ENCODE peak calls at places on chromosomes 1 and 21, in nine cellular contexts. B, Z, F, M, S, L, C, K and H are unnamed samples.

GRCh38 chr1:26999440-26999987 is 6.0 kb downstream of the TRNP1 start:
- DNase-seq in B (no peak), Z (no peak), F (no peak), M (no peak), S (peak; percentile 94), L (no peak), C (peak; percentile 95), K (no peak), H (peak; percentile 88)

GRCh38 chr21:45990741-45991605 is 9.4 kb downstream of the COL6A1 start:
- DNase-seq in B (no peak), Z (peak; percentile 1), F (no peak), M (no peak), S (no peak), L (peak; percentile 11), C (no peak), K (no peak), H (peak; percentile 73)

GRCh38 chr21:42219606-42220137 is 732 bp downstream of the ABCG1 start:
- DNase-seq in B (no peak), Z (peak; percentile 16), F (no peak), M (peak; percentile 37), S (no peak), L (no peak), C (no peak), K (peak; percentile 9), H (peak; percentile 83)

GRCh38 chr1:180070286-180070685 is 84.4 kb upstream of the QSOX1 start:
- DNase-seq in B (no peak), Z (no peak), F (no peak), M (no peak), S (no peak), L (no peak), C (no peak), K (no peak), H (no peak)

GRCh38 chr1:145982010-145982723 is 14.2 kb downstream of the TXNIP start:
- DNase-seq in B (no peak), Z (no peak), F (no peak), M (no peak), S (no peak), L (no peak), C (no peak), K (no peak), H (no peak)

GRCh38 chr21:33975548-33976081 is 60.0 kb upstream of the ATP5PO start:
- DNase-seq in B (no peak), Z (peak; percentile 46), F (no peak), M (peak; percentile 88), S (no peak), L (peak; percentile 64), C (peak; percentile 92), K (peak; percentile 36), H (no peak)

GRCh38 chr1:18794561-18794960 is 64.9 kb downstream of the TAS1R2 start:
- DNase-seq in B (no peak), Z (no peak), F (no peak), M (no peak), S (no peak), L (no peak), C (no peak), K (no peak), H (no peak)

GRCh38 chr21:33908760-33909159 is 6.8 kb downstream of the ATP5PO start:
- DNase-seq in B (no peak), Z (peak; percentile 18), F (no peak), M (peak; percentile 32), S (no peak), L (no peak), C (no peak), K (no peak), H (no peak)

GRCh38 chr1:29633784-29634183 is 397.5 kb downstream of the PTPRU start:
- DNase-seq in B (no peak), Z (no peak), F (no peak), M (no peak), S (no peak), L (no peak), C (no peak), K (no peak), H (peak; percentile 37)

GRCh38 chr1:3745590-3746381 is 6.5 kb upstream of the CCDC27 start:
- DNase-seq in B (no peak), Z (no peak), F (no peak), M (no peak), S (no peak), L (no peak), C (no peak), K (no peak), H (no peak)

GRCh38 chr1:192506741-192507155 is 68.8 kb upstream of the RGS1 start:
- DNase-seq in B (no peak), Z (no peak), F (no peak), M (no peak), S (no peak), L (peak; percentile 29), C (no peak), K (no peak), H (no peak)

GRCh38 chr1:117836069-117836468 is 93.4 kb downstream of the GDAP2 start:
- DNase-seq in B (no peak), Z (no peak), F (no peak), M (no peak), S (no peak), L (no peak), C (no peak), K (no peak), H (no peak)

GRCh38 chr1:29500651-29501050 is 264.3 kb downstream of the PTPRU start:
- DNase-seq in B (no peak), Z (no peak), F (no peak), M (no peak), S (no peak), L (no peak), C (no peak), K (no peak), H (peak; percentile 57)

GRCh38 chr21:29181799-29182470 is 51.5 kb downstream of the MAP3K7CL start:
- DNase-seq in B (no peak), Z (no peak), F (no peak), M (no peak), S (peak; percentile 71), L (no peak), C (peak; percentile 90), K (no peak), H (no peak)